ENCODE peak calls at places on chromosomes 7 and 10, in five cellular contexts. One of them, this sample, is unnamed.

GRCh38 chr10:90051474-90051873 is 350.1 kb downstream of the KIF20B start:
- DNase-seq in GM03348: no peak
- DNase-seq in activated CD4-positive, CD25-positive, alpha-beta regulatory T cell: no peak
- DNase-seq in fibroblast of pulmonary artery: no peak
- DNase-seq in central memory CD4-positive, alpha-beta T cell: no peak
- DNase-seq in this sample: no peak

GRCh38 chr7:36281945-36282727 is 107.5 kb upstream of the ANLN start:
- DNase-seq in activated CD4-positive, CD25-positive, alpha-beta regulatory T cell: no peak
- DNase-seq in fibroblast of pulmonary artery: no peak
- DNase-seq in GM03348: peak; percentile 40
- DNase-seq in central memory CD4-positive, alpha-beta T cell: no peak
- DNase-seq in this sample: no peak

GRCh38 chr10:48455392-48456151 is 149.1 kb downstream of the MAPK8 start:
- DNase-seq in central memory CD4-positive, alpha-beta T cell: no peak
- DNase-seq in activated CD4-positive, CD25-positive, alpha-beta regulatory T cell: no peak
- DNase-seq in fibroblast of pulmonary artery: no peak
- DNase-seq in GM03348: no peak
- DNase-seq in this sample: no peak

GRCh38 chr10:70890917-70891431 is 2.6 kb upstream of the PCBD1 start:
- DNase-seq in fibroblast of pulmonary artery: peak; percentile 16
- DNase-seq in activated CD4-positive, CD25-positive, alpha-beta regulatory T cell: no peak
- DNase-seq in GM03348: no peak
- DNase-seq in central memory CD4-positive, alpha-beta T cell: no peak
- DNase-seq in this sample: no peak

GRCh38 chr7:74252893-74253292 is 1.3 kb downstream of the RFC2 start:
- DNase-seq in central memory CD4-positive, alpha-beta T cell: no peak
- DNase-seq in fibroblast of pulmonary artery: no peak
- DNase-seq in GM03348: no peak
- DNase-seq in activated CD4-positive, CD25-positive, alpha-beta regulatory T cell: no peak
- DNase-seq in this sample: peak; percentile 11

GRCh38 chr10:132518572-132519381 is 18.8 kb upstream of the INPP5A start:
- DNase-seq in GM03348: no peak
- DNase-seq in central memory CD4-positive, alpha-beta T cell: no peak
- DNase-seq in activated CD4-positive, CD25-positive, alpha-beta regulatory T cell: no peak
- DNase-seq in fibroblast of pulmonary artery: no peak
- DNase-seq in this sample: peak; percentile 48

GRCh38 chr7:929311-929711 is 25.2 kb downstream of the ADAP1 start:
- DNase-seq in fibroblast of pulmonary artery: no peak
- DNase-seq in activated CD4-positive, CD25-positive, alpha-beta regulatory T cell: no peak
- DNase-seq in GM03348: no peak
- DNase-seq in central memory CD4-positive, alpha-beta T cell: no peak
- DNase-seq in this sample: no peak

GRCh38 chr10:71482620-71483019 is 85.9 kb downstream of the CDH23 start:
- DNase-seq in fibroblast of pulmonary artery: no peak
- DNase-seq in activated CD4-positive, CD25-positive, alpha-beta regulatory T cell: no peak
- DNase-seq in GM03348: no peak
- DNase-seq in central memory CD4-positive, alpha-beta T cell: no peak
- DNase-seq in this sample: no peak

GRCh38 chr10:101446947-101447346 is 93.0 kb downstream of the BTRC start:
- DNase-seq in GM03348: no peak
- DNase-seq in fibroblast of pulmonary artery: no peak
- DNase-seq in activated CD4-positive, CD25-positive, alpha-beta regulatory T cell: no peak
- DNase-seq in central memory CD4-positive, alpha-beta T cell: no peak
- DNase-seq in this sample: no peak

GRCh38 chr10:100782845-100783244 is 37.5 kb downstream of the PAX2 start:
- DNase-seq in central memory CD4-positive, alpha-beta T cell: no peak
- DNase-seq in activated CD4-positive, CD25-positive, alpha-beta regulatory T cell: no peak
- DNase-seq in fibroblast of pulmonary artery: no peak
- DNase-seq in GM03348: no peak
- DNase-seq in this sample: no peak

GRCh38 chr10:4242561-4243035 is 457.6 kb upstream of the KLF6 start:
- DNase-seq in activated CD4-positive, CD25-positive, alpha-beta regulatory T cell: no peak
- DNase-seq in fibroblast of pulmonary artery: peak; percentile 84
- DNase-seq in central memory CD4-positive, alpha-beta T cell: no peak
- DNase-seq in GM03348: peak; percentile 38
- DNase-seq in this sample: no peak

GRCh38 chr7:111324228-111324627 is 233.3 kb downstream of the LRRN3 start:
- DNase-seq in GM03348: no peak
- DNase-seq in activated CD4-positive, CD25-positive, alpha-beta regulatory T cell: no peak
- DNase-seq in fibroblast of pulmonary artery: no peak
- DNase-seq in central memory CD4-positive, alpha-beta T cell: no peak
- DNase-seq in this sample: no peak

GRCh38 chr10:88063861-88064521 is 200.6 kb downstream of the PTEN start:
- DNase-seq in GM03348: no peak
- DNase-seq in central memory CD4-positive, alpha-beta T cell: no peak
- DNase-seq in fibroblast of pulmonary artery: no peak
- DNase-seq in activated CD4-positive, CD25-positive, alpha-beta regulatory T cell: no peak
- DNase-seq in this sample: no peak

GRCh38 chr7:141115949-141116348 is 42.1 kb downstream of the TMEM178B start:
- DNase-seq in central memory CD4-positive, alpha-beta T cell: no peak
- DNase-seq in activated CD4-positive, CD25-positive, alpha-beta regulatory T cell: no peak
- DNase-seq in fibroblast of pulmonary artery: no peak
- DNase-seq in GM03348: no peak
- DNase-seq in this sample: no peak

GRCh38 chr7:88539977-88540376 is 219.5 kb upstream of the ZNF804B start:
- DNase-seq in central memory CD4-positive, alpha-beta T cell: no peak
- DNase-seq in activated CD4-positive, CD25-positive, alpha-beta regulatory T cell: no peak
- DNase-seq in fibroblast of pulmonary artery: no peak
- DNase-seq in GM03348: no peak
- DNase-seq in this sample: no peak

GRCh38 chr7:121016976-121017375 is 28.5 kb downstream of the CPED1 start:
- DNase-seq in fibroblast of pulmonary artery: peak; percentile 69
- DNase-seq in activated CD4-positive, CD25-positive, alpha-beta regulatory T cell: no peak
- DNase-seq in GM03348: no peak
- DNase-seq in central memory CD4-positive, alpha-beta T cell: no peak
- DNase-seq in this sample: no peak

GRCh38 chr10:60606343-60607080 is 171.8 kb upstream of the CDK1 start:
- DNase-seq in central memory CD4-positive, alpha-beta T cell: no peak
- DNase-seq in fibroblast of pulmonary artery: peak; percentile 95
- DNase-seq in GM03348: peak; percentile 45
- DNase-seq in activated CD4-positive, CD25-positive, alpha-beta regulatory T cell: no peak
- DNase-seq in this sample: no peak

GRCh38 chr7:105198223-105198622 is 184.2 kb downstream of the KMT2E start:
- DNase-seq in activated CD4-positive, CD25-positive, alpha-beta regulatory T cell: no peak
- DNase-seq in fibroblast of pulmonary artery: peak; percentile 73
- DNase-seq in central memory CD4-positive, alpha-beta T cell: no peak
- DNase-seq in GM03348: peak; percentile 72
- DNase-seq in this sample: no peak

GRCh38 chr10:56091872-56092271 is 269.2 kb downstream of the ZWINT start:
- DNase-seq in fibroblast of pulmonary artery: no peak
- DNase-seq in GM03348: no peak
- DNase-seq in central memory CD4-positive, alpha-beta T cell: no peak
- DNase-seq in activated CD4-positive, CD25-positive, alpha-beta regulatory T cell: no peak
- DNase-seq in this sample: no peak

GRCh38 chr10:130218181-130218641 is 82.0 kb downstream of the GLRX3 start:
- DNase-seq in fibroblast of pulmonary artery: no peak
- DNase-seq in activated CD4-positive, CD25-positive, alpha-beta regulatory T cell: no peak
- DNase-seq in GM03348: no peak
- DNase-seq in central memory CD4-positive, alpha-beta T cell: no peak
- DNase-seq in this sample: no peak

GRCh38 chr7:24716480-24717246 is 40.6 kb downstream of the GSDME start:
- DNase-seq in activated CD4-positive, CD25-positive, alpha-beta regulatory T cell: no peak
- DNase-seq in GM03348: no peak
- DNase-seq in fibroblast of pulmonary artery: no peak
- DNase-seq in central memory CD4-positive, alpha-beta T cell: no peak
- DNase-seq in this sample: no peak

GRCh38 chr7:19747740-19748339 is 25.6 kb downstream of the TMEM196 start:
- DNase-seq in fibroblast of pulmonary artery: peak; percentile 59
- DNase-seq in activated CD4-positive, CD25-positive, alpha-beta regulatory T cell: no peak
- DNase-seq in GM03348: peak; percentile 58
- DNase-seq in central memory CD4-positive, alpha-beta T cell: no peak
- DNase-seq in this sample: peak; percentile 2

This sample was measured in NCI-H2171.